ENCODE peak calls at places on chromosomes 16 and 17, in eight cellular contexts. One of them, this sample, is unnamed.

GRCh38 chr16:6643083-6643686 is 689.5 kb upstream of the RBFOX1 start:
- DNase-seq in AG04449: peak
- DNase-seq in GM20000: no peak
- DNase-seq in ovary: peak
- DNase-seq in heart left ventricle: no peak
- DNase-seq in neural crest cell: peak
- DNase-seq in fibroblast of lung: peak
- DNase-seq in psoas muscle: no peak
- DNase-seq in this sample: peak

GRCh38 chr17:80053102-80053501 is 16.7 kb downstream of the CCDC40 start:
- DNase-seq in neural crest cell: no peak
- DNase-seq in GM20000: no peak
- DNase-seq in ovary: no peak
- DNase-seq in heart left ventricle: no peak
- DNase-seq in AG04449: no peak
- DNase-seq in psoas muscle: no peak
- DNase-seq in fibroblast of lung: no peak
- DNase-seq in this sample: no peak

GRCh38 chr16:825298-826061 is 24.9 kb upstream of the GNG13 start:
- DNase-seq in AG04449: no peak
- DNase-seq in neural crest cell: no peak
- DNase-seq in ovary: peak
- DNase-seq in heart left ventricle: no peak
- DNase-seq in GM20000: no peak
- DNase-seq in psoas muscle: peak
- DNase-seq in fibroblast of lung: no peak
- DNase-seq in this sample: no peak

GRCh38 chr16:84278968-84279367 is 15.7 kb upstream of the WFDC1 start:
- DNase-seq in neural crest cell: no peak
- DNase-seq in GM20000: no peak
- DNase-seq in heart left ventricle: no peak
- DNase-seq in fibroblast of lung: no peak
- DNase-seq in AG04449: no peak
- DNase-seq in ovary: no peak
- DNase-seq in psoas muscle: no peak
- DNase-seq in this sample: no peak

GRCh38 chr17:55717898-55718735 is 4.5 kb downstream of the TMEM100 start:
- DNase-seq in GM20000: peak
- DNase-seq in AG04449: no peak
- DNase-seq in psoas muscle: peak
- DNase-seq in neural crest cell: peak
- DNase-seq in ovary: peak
- DNase-seq in heart left ventricle: peak
- DNase-seq in fibroblast of lung: peak
- DNase-seq in this sample: peak

GRCh38 chr17:81570896-81571453 is 18.8 kb upstream of the FAAP100 start:
- DNase-seq in AG04449: no peak
- DNase-seq in fibroblast of lung: no peak
- DNase-seq in GM20000: no peak
- DNase-seq in ovary: no peak
- DNase-seq in psoas muscle: no peak
- DNase-seq in heart left ventricle: no peak
- DNase-seq in neural crest cell: no peak
- DNase-seq in this sample: no peak

GRCh38 chr17:1907818-1908698 is 78.3 kb downstream of the RPA1 start:
- DNase-seq in GM20000: peak
- DNase-seq in heart left ventricle: no peak
- DNase-seq in psoas muscle: peak
- DNase-seq in fibroblast of lung: peak
- DNase-seq in ovary: no peak
- DNase-seq in AG04449: no peak
- DNase-seq in neural crest cell: peak
- DNase-seq in this sample: peak

GRCh38 chr17:35931794-35932419 is 1.3 kb upstream of the RDM1 start:
- DNase-seq in heart left ventricle: no peak
- DNase-seq in GM20000: no peak
- DNase-seq in AG04449: no peak
- DNase-seq in ovary: no peak
- DNase-seq in neural crest cell: no peak
- DNase-seq in psoas muscle: no peak
- DNase-seq in fibroblast of lung: peak
- DNase-seq in this sample: no peak

GRCh38 chr17:32298721-32299578 is 33.3 kb downstream of the RHBDL3 start:
- DNase-seq in GM20000: no peak
- DNase-seq in ovary: no peak
- DNase-seq in psoas muscle: no peak
- DNase-seq in AG04449: no peak
- DNase-seq in neural crest cell: no peak
- DNase-seq in heart left ventricle: no peak
- DNase-seq in fibroblast of lung: no peak
- DNase-seq in this sample: no peak

GRCh38 chr16:82023206-82023605 is 11.8 kb upstream of the HSD17B2 start:
- DNase-seq in psoas muscle: no peak
- DNase-seq in AG04449: no peak
- DNase-seq in heart left ventricle: no peak
- DNase-seq in GM20000: no peak
- DNase-seq in neural crest cell: no peak
- DNase-seq in ovary: no peak
- DNase-seq in fibroblast of lung: no peak
- DNase-seq in this sample: no peak

GRCh38 chr16:15507959-15508336 is 73.6 kb downstream of the BMERB1 start:
- DNase-seq in GM20000: no peak
- DNase-seq in psoas muscle: no peak
- DNase-seq in ovary: no peak
- DNase-seq in neural crest cell: no peak
- DNase-seq in AG04449: no peak
- DNase-seq in fibroblast of lung: no peak
- DNase-seq in heart left ventricle: no peak
- DNase-seq in this sample: no peak

GRCh38 chr16:3465911-3466584 is 22.6 kb downstream of the NAA60 start:
- DNase-seq in neural crest cell: no peak
- DNase-seq in heart left ventricle: peak
- DNase-seq in ovary: no peak
- DNase-seq in psoas muscle: no peak
- DNase-seq in fibroblast of lung: no peak
- DNase-seq in AG04449: no peak
- DNase-seq in GM20000: no peak
- DNase-seq in this sample: no peak

GRCh38 chr16:82360024-82360783 is 190.2 kb upstream of the MPHOSPH6 start:
- DNase-seq in psoas muscle: no peak
- DNase-seq in heart left ventricle: no peak
- DNase-seq in neural crest cell: no peak
- DNase-seq in ovary: no peak
- DNase-seq in AG04449: no peak
- DNase-seq in fibroblast of lung: no peak
- DNase-seq in GM20000: no peak
- DNase-seq in this sample: no peak

GRCh38 chr17:65857713-65858112 is 296.3 kb upstream of the AXIN2 start:
- DNase-seq in GM20000: no peak
- DNase-seq in neural crest cell: no peak
- DNase-seq in psoas muscle: no peak
- DNase-seq in heart left ventricle: no peak
- DNase-seq in ovary: no peak
- DNase-seq in fibroblast of lung: no peak
- DNase-seq in AG04449: no peak
- DNase-seq in this sample: no peak

GRCh38 chr17:45834471-45835396 is 9.9 kb upstream of the SPPL2C start:
- DNase-seq in AG04449: no peak
- DNase-seq in fibroblast of lung: no peak
- DNase-seq in ovary: no peak
- DNase-seq in psoas muscle: no peak
- DNase-seq in GM20000: no peak
- DNase-seq in neural crest cell: no peak
- DNase-seq in heart left ventricle: no peak
- DNase-seq in this sample: no peak

GRCh38 chr17:60902399-60902798 is 224.7 kb downstream of the BCAS3 start:
- DNase-seq in heart left ventricle: no peak
- DNase-seq in psoas muscle: no peak
- DNase-seq in fibroblast of lung: peak
- DNase-seq in ovary: no peak
- DNase-seq in GM20000: no peak
- DNase-seq in AG04449: no peak
- DNase-seq in neural crest cell: no peak
- DNase-seq in this sample: no peak
- TF ChIP-seq CTCF in heart left ventricle: no peak
- TF ChIP-seq CTCF in psoas muscle: no peak
- TF ChIP-seq CTCF in fibroblast of lung: no peak
- TF ChIP-seq CTCF in ovary: no peak
- TF ChIP-seq CTCF in GM20000: no peak
- TF ChIP-seq CTCF in AG04449: no peak
- TF ChIP-seq CTCF in neural crest cell: no peak
- TF ChIP-seq CTCF in this sample: no peak

DNA sequence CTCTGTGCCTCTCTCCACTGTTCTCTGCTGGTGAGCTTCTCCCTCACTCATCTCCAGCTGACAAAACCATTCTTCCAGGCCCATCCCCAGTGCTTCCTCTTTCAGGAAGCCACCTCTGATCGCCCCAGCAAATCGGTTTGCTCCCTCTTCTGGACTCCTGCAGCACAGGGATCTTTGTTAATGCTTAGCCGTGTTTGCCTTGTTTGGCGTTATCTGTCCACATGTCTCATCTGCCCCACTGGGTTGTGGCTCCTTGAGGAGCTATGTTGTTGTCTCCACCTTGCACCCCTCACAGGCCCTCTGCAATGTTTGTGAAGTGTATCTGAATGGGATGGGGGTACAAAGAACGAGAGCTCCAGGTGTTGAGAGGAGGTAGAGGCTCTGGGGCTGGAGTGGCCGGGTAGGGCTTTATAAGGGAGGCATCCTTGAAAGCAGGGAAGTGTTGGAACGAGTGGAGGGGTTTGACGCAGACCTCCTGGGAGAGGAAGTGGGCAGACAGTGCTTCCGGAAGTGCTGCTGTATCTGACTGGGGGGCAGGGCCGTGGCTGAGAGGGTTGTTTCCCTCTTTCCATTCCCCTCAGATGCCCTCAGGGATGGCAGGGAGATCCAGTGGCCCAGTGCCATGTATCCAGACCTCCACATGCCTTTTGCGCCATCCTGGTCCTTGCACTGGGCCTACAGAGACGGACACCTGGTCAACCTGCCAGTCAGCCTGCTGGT is 27.8 kb downstream of the CASKIN2 start:
- DNase-seq in AG04449: no peak
- DNase-seq in neural crest cell: no peak
- DNase-seq in GM20000: peak
- DNase-seq in fibroblast of lung: no peak
- DNase-seq in psoas muscle: peak
- DNase-seq in heart left ventricle: peak
- DNase-seq in ovary: no peak
- DNase-seq in this sample: peak
- TF ChIP-seq CTCF in AG04449: no peak
- TF ChIP-seq CTCF in neural crest cell: no peak
- TF ChIP-seq CTCF in GM20000: no peak
- TF ChIP-seq CTCF in fibroblast of lung: no peak
- TF ChIP-seq CTCF in psoas muscle: no peak
- TF ChIP-seq CTCF in heart left ventricle: no peak
- TF ChIP-seq CTCF in ovary: no peak
- TF ChIP-seq CTCF in this sample: no peak

GRCh38 chr17:7841622-7842379 is 7.8 kb downstream of the KDM6B start:
- DNase-seq in heart left ventricle: peak
- DNase-seq in ovary: peak
- DNase-seq in AG04449: no peak
- DNase-seq in neural crest cell: peak
- DNase-seq in fibroblast of lung: peak
- DNase-seq in GM20000: peak
- DNase-seq in psoas muscle: peak
- DNase-seq in this sample: peak
- TF ChIP-seq CTCF in heart left ventricle: peak
- TF ChIP-seq CTCF in ovary: peak
- TF ChIP-seq CTCF in AG04449: peak
- TF ChIP-seq CTCF in neural crest cell: peak
- TF ChIP-seq CTCF in fibroblast of lung: no peak
- TF ChIP-seq CTCF in GM20000: peak
- TF ChIP-seq CTCF in psoas muscle: no peak
- TF ChIP-seq CTCF in this sample: no peak

GRCh38 chr17:38735161-38735997 is 5.2 kb downstream of the CISD3 start:
- DNase-seq in psoas muscle: peak
- DNase-seq in AG04449: no peak
- DNase-seq in fibroblast of lung: no peak
- DNase-seq in GM20000: peak
- DNase-seq in neural crest cell: peak
- DNase-seq in ovary: no peak
- DNase-seq in heart left ventricle: peak
- DNase-seq in this sample: peak

GRCh38 chr17:38731526-38732294 is 1.6 kb downstream of the CISD3 start:
- DNase-seq in psoas muscle: no peak
- DNase-seq in GM20000: no peak
- DNase-seq in neural crest cell: no peak
- DNase-seq in heart left ventricle: no peak
- DNase-seq in AG04449: no peak
- DNase-seq in ovary: no peak
- DNase-seq in fibroblast of lung: no peak
- DNase-seq in this sample: no peak

GRCh38 chr17:38734235-38734633 is 4.1 kb downstream of the CISD3 start:
- DNase-seq in ovary: no peak
- DNase-seq in neural crest cell: no peak
- DNase-seq in AG04449: no peak
- DNase-seq in GM20000: no peak
- DNase-seq in heart left ventricle: no peak
- DNase-seq in fibroblast of lung: no peak
- DNase-seq in psoas muscle: no peak
- DNase-seq in this sample: no peak

GRCh38 chr17:38732376-38733314 is 2.5 kb downstream of the CISD3 start:
- DNase-seq in neural crest cell: no peak
- DNase-seq in heart left ventricle: peak
- DNase-seq in GM20000: no peak
- DNase-seq in AG04449: no peak
- DNase-seq in ovary: no peak
- DNase-seq in fibroblast of lung: no peak
- DNase-seq in psoas muscle: no peak
- DNase-seq in this sample: no peak

DNA sequence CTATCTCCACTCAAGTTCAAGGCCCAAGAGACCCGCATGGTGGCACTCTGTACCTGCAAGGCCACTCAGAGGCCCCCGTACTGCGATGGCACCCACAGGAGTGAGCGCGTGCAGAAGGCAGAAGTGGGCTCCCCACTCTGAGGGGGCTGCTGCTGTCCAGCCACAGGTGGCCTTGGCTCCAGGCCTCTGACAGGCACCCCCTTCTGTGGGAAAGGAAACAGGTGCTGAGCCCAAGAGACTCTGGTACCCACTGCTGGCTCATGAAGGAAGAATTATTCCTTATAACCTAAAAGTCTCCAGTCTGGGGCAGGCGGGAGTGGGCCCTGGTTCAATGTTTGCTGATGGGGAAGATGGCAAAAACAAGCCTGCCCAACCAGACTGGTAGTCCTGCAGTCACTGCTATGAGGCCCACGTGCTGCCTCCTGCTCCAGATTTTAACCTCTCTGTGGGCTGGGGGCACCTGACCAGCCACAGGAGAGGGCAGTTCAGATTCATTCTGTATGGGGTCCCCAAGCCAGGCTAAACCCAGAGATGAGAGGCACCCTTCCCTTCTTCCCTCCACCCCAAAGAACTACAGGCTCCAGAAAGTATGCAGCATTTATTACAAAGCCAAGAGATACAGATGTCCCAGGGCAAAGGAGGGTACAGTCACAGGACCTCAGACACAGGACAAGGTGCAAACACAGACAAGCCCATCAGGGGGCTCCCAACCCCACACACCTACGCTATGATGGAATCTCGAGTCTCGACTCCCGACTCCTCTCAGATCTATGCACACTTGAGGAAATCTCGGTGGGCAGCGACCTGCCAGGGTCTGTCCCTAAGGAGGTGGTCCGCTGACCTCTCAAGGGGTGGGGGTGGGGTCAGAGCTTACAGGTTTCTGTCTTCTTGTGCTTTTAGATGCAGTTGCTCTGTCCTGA is 3.4 kb downstream of the CISD3 start:
- DNase-seq in fibroblast of lung: no peak
- DNase-seq in heart left ventricle: no peak
- DNase-seq in AG04449: no peak
- DNase-seq in neural crest cell: no peak
- DNase-seq in ovary: no peak
- DNase-seq in psoas muscle: no peak
- DNase-seq in GM20000: no peak
- DNase-seq in this sample: peak
- TF ChIP-seq CTCF in fibroblast of lung: peak
- TF ChIP-seq CTCF in heart left ventricle: no peak
- TF ChIP-seq CTCF in AG04449: peak
- TF ChIP-seq CTCF in neural crest cell: peak
- TF ChIP-seq CTCF in ovary: no peak
- TF ChIP-seq CTCF in psoas muscle: no peak
- TF ChIP-seq CTCF in GM20000: peak
- TF ChIP-seq CTCF in this sample: peak